ENCODE peak calls at places on chromosomes 12 and 14, in seven cellular contexts. L, X, G, Z, O, K and B are unnamed samples.

GRCh38 chr14:105577339-105577861 is 51.0 kb downstream of the TMEM121 start:
- DNase-seq in L (no peak), X (no peak), G (no peak), Z (no peak), O (no peak), K (no peak), B (peak; percentile 16)

GRCh38 chr12:113333877-113334785 is 778 bp downstream of the SLC8B1 start:
- DNase-seq in L (peak; percentile 31), X (no peak), G (no peak), Z (no peak), O (no peak), K (no peak), B (no peak)

GRCh38 chr12:113908584-113909100 is 57.5 kb downstream of the RBM19 start:
- DNase-seq in L (no peak), X (no peak), G (no peak), Z (no peak), O (no peak), K (no peak), B (no peak)

GRCh38 chr14:58395815-58396626 is at the start of gene TOMM20L:
- DNase-seq in L (peak; percentile 70), X (peak; percentile 35), G (no peak), Z (peak; percentile 91), O (peak; percentile 63), K (peak; percentile 81), B (peak; percentile 89)

GRCh38 chr12:130752692-130753230 is 36.7 kb upstream of the RIMBP2 start:
- DNase-seq in L (no peak), X (no peak), G (no peak), Z (no peak), O (no peak), K (peak; percentile 33), B (peak; percentile 89)

GRCh38 chr12:105766029-105766428 is 372.7 kb downstream of the NUAK1 start:
- DNase-seq in L (no peak), X (no peak), G (no peak), Z (no peak), O (no peak), K (no peak), B (no peak)

GRCh38 chr12:99722690-99723486 is 75.3 kb downstream of the GARIN6 start:
- DNase-seq in L (no peak), X (no peak), G (no peak), Z (no peak), O (no peak), K (peak; percentile 1), B (peak; percentile 65)

GRCh38 chr12:15186593-15186992 is 34.6 kb downstream of the RERG start:
- DNase-seq in L (no peak), X (no peak), G (no peak), Z (no peak), O (no peak), K (no peak), B (no peak)

GRCh38 chr12:12939888-12940287 is 12.1 kb downstream of the GPRC5D start:
- DNase-seq in L (no peak), X (no peak), G (no peak), Z (no peak), O (no peak), K (no peak), B (no peak)

GRCh38 chr14:105425823-105426247 is 6.2 kb downstream of the MTA1 start:
- DNase-seq in L (no peak), X (no peak), G (no peak), Z (no peak), O (no peak), K (no peak), B (no peak)

GRCh38 chr12:97943359-97943758 is 480.8 kb downstream of the RMST start:
- DNase-seq in L (no peak), X (no peak), G (no peak), Z (no peak), O (no peak), K (no peak), B (no peak)

GRCh38 chr12:67535176-67535575 is 113.4 kb upstream of the DYRK2 start:
- DNase-seq in L (no peak), X (no peak), G (peak; percentile 21), Z (no peak), O (no peak), K (no peak), B (no peak)

GRCh38 chr12:104712968-104713367 is 245.1 kb downstream of the SLC41A2 start:
- DNase-seq in L (no peak), X (no peak), G (no peak), Z (no peak), O (no peak), K (no peak), B (no peak)

GRCh38 chr12:112261559-112261958 is 120.7 kb downstream of the HECTD4 start:
- DNase-seq in L (no peak), X (no peak), G (no peak), Z (no peak), O (no peak), K (no peak), B (no peak)

GRCh38 chr14:104301731-104302460 is 163.5 kb downstream of the KIF26A start:
- DNase-seq in L (no peak), X (peak; percentile 16), G (no peak), Z (no peak), O (no peak), K (no peak), B (no peak)

GRCh38 chr14:95530461-95531170 is 4.2 kb upstream of the GLRX5 start:
- DNase-seq in L (no peak), X (no peak), G (no peak), Z (peak; percentile 40), O (no peak), K (no peak), B (no peak)

GRCh38 chr12:15227004-15227679 is 5.9 kb upstream of the RERG start:
- DNase-seq in L (peak; percentile 4), X (no peak), G (peak; percentile 27), Z (no peak), O (no peak), K (peak; percentile 13), B (peak; percentile 60)

GRCh38 chr14:91858536-91859275 is 8.6 kb downstream of the TC2N start:
- DNase-seq in L (no peak), X (no peak), G (peak; percentile 31), Z (no peak), O (no peak), K (no peak), B (no peak)

GRCh38 chr12:62586850-62587249 is 120.2 kb downstream of the MON2 start:
- DNase-seq in L (no peak), X (no peak), G (no peak), Z (no peak), O (no peak), K (no peak), B (no peak)

GRCh38 chr12:54166543-54167499 is 22.0 kb downstream of the SMUG1 start:
- DNase-seq in L (no peak), X (no peak), G (no peak), Z (no peak), O (no peak), K (no peak), B (no peak)

GRCh38 chr14:25537846-25538455 is 488.0 kb upstream of the STXBP6 start:
- DNase-seq in L (no peak), X (no peak), G (peak; percentile 25), Z (peak; percentile 49), O (no peak), K (peak; percentile 64), B (peak; percentile 55)

GRCh38 chr12:122036153-122036552 is 14.5 kb downstream of the BCL7A start:
- DNase-seq in L (no peak), X (no peak), G (no peak), Z (no peak), O (no peak), K (no peak), B (no peak)

GRCh38 chr14:71529855-71530254 is 402.4 kb upstream of the RGS6 start:
- DNase-seq in L (no peak), X (no peak), G (no peak), Z (no peak), O (no peak), K (no peak), B (no peak)

GRCh38 chr14:104441275-104442106 is 138.1 kb upstream of the C14orf180 start:
- DNase-seq in L (no peak), X (peak; percentile 10), G (no peak), Z (peak; percentile 40), O (no peak), K (no peak), B (peak; percentile 40)

GRCh38 chr12:22500100-22500499 is 44.2 kb downstream of the C2CD5 start:
- DNase-seq in L (no peak), X (no peak), G (no peak), Z (no peak), O (no peak), K (no peak), B (no peak)

GRCh38 chr14:67882973-67883372 is 63.4 kb downstream of the RAD51B start:
- DNase-seq in L (no peak), X (no peak), G (no peak), Z (no peak), O (no peak), K (no peak), B (no peak)

GRCh38 chr14:68137704-68138619 is 318.4 kb downstream of the RAD51B start:
- DNase-seq in L (no peak), X (no peak), G (peak; percentile 93), Z (no peak), O (no peak), K (peak; percentile 64), B (peak; percentile 89)

GRCh38 chr12:76543831-76544347 is 15.7 kb downstream of the OSBPL8 start:
- DNase-seq in L (no peak), X (no peak), G (no peak), Z (no peak), O (no peak), K (no peak), B (no peak)

GRCh38 chr12:54371328-54372112 is 7.2 kb upstream of the GPR84 start:
- DNase-seq in L (no peak), X (peak; percentile 42), G (peak; percentile 34), Z (no peak), O (no peak), K (no peak), B (no peak)

GRCh38 chr12:64560395-64561301 is 49.6 kb upstream of the RASSF3 start:
- DNase-seq in L (no peak), X (no peak), G (peak; percentile 93), Z (no peak), O (no peak), K (no peak), B (no peak)

GRCh38 chr14:59698793-59699192 is 122.2 kb upstream of the CCDC175 start:
- DNase-seq in L (no peak), X (no peak), G (peak; percentile 67), Z (no peak), O (no peak), K (no peak), B (no peak)